ENCODE peak calls at places on chromosomes 4 and X, in nine cellular contexts. One of them, this sample, is unnamed.
A peak's percentile ranks its signal among the peaks of the same experiment; 100 is the strongest.

GRCh38 chr4:166657261-166657660 is 577.0 kb downstream of the SPOCK3 start:
- DNase-seq in lower lobe of right lung: no peak
- DNase-seq in choroid plexus epithelial cell: peak; percentile 30
- DNase-seq in heart left ventricle: no peak
- DNase-seq in osteocyte: no peak
- DNase-seq in esophagus squamous epithelium: no peak
- DNase-seq in progenitor cell of endocrine pancreas: no peak
- DNase-seq in tibial nerve: no peak
- DNase-seq in cardiac muscle cell: peak; percentile 37
- DNase-seq in this sample: no peak

GRCh38 chr4:133270021-133270570 is 121.0 kb downstream of the PCDH10 start:
- DNase-seq in lower lobe of right lung: no peak
- DNase-seq in choroid plexus epithelial cell: peak; percentile 10
- DNase-seq in heart left ventricle: no peak
- DNase-seq in osteocyte: no peak
- DNase-seq in esophagus squamous epithelium: no peak
- DNase-seq in progenitor cell of endocrine pancreas: no peak
- DNase-seq in tibial nerve: no peak
- DNase-seq in cardiac muscle cell: peak; percentile 5
- DNase-seq in this sample: no peak

GRCh38 chrX:74925210-74926088 is at the start of gene NEXMIF:
- DNase-seq in lower lobe of right lung: peak; percentile 46
- DNase-seq in choroid plexus epithelial cell: peak; percentile 15
- DNase-seq in heart left ventricle: peak; percentile 5
- DNase-seq in osteocyte: peak; percentile 83
- DNase-seq in esophagus squamous epithelium: no peak
- DNase-seq in progenitor cell of endocrine pancreas: peak; percentile 49
- DNase-seq in tibial nerve: no peak
- DNase-seq in cardiac muscle cell: peak; percentile 23
- DNase-seq in this sample: peak; percentile 22

GRCh38 chrX:10221651-10222050 is 64.9 kb downstream of the CLCN4 start:
- DNase-seq in lower lobe of right lung: no peak
- DNase-seq in choroid plexus epithelial cell: no peak
- DNase-seq in heart left ventricle: no peak
- DNase-seq in osteocyte: no peak
- DNase-seq in esophagus squamous epithelium: no peak
- DNase-seq in progenitor cell of endocrine pancreas: no peak
- DNase-seq in tibial nerve: no peak
- DNase-seq in cardiac muscle cell: no peak
- DNase-seq in this sample: no peak

GRCh38 chr4:176404591-176404990 is 84.8 kb downstream of the SPCS3 start:
- DNase-seq in lower lobe of right lung: no peak
- DNase-seq in choroid plexus epithelial cell: peak; percentile 73
- DNase-seq in heart left ventricle: no peak
- DNase-seq in osteocyte: no peak
- DNase-seq in esophagus squamous epithelium: no peak
- DNase-seq in progenitor cell of endocrine pancreas: no peak
- DNase-seq in tibial nerve: no peak
- DNase-seq in cardiac muscle cell: no peak
- DNase-seq in this sample: no peak

GRCh38 chr4:142365386-142365785 is 480.7 kb downstream of the INPP4B start:
- DNase-seq in lower lobe of right lung: no peak
- DNase-seq in choroid plexus epithelial cell: no peak
- DNase-seq in heart left ventricle: no peak
- DNase-seq in osteocyte: no peak
- DNase-seq in esophagus squamous epithelium: no peak
- DNase-seq in progenitor cell of endocrine pancreas: no peak
- DNase-seq in tibial nerve: no peak
- DNase-seq in cardiac muscle cell: no peak
- DNase-seq in this sample: no peak

GRCh38 chr4:100906973-100907372 is 389.2 kb upstream of the EMCN start:
- DNase-seq in lower lobe of right lung: no peak
- DNase-seq in choroid plexus epithelial cell: no peak
- DNase-seq in heart left ventricle: no peak
- DNase-seq in osteocyte: no peak
- DNase-seq in esophagus squamous epithelium: no peak
- DNase-seq in progenitor cell of endocrine pancreas: no peak
- DNase-seq in tibial nerve: no peak
- DNase-seq in cardiac muscle cell: no peak
- DNase-seq in this sample: no peak

GRCh38 chrX:73876897-73877296 is 313.9 kb downstream of the CHIC1 start:
- DNase-seq in lower lobe of right lung: no peak
- DNase-seq in choroid plexus epithelial cell: no peak
- DNase-seq in heart left ventricle: no peak
- DNase-seq in osteocyte: no peak
- DNase-seq in esophagus squamous epithelium: no peak
- DNase-seq in progenitor cell of endocrine pancreas: no peak
- DNase-seq in tibial nerve: no peak
- DNase-seq in cardiac muscle cell: no peak
- DNase-seq in this sample: no peak

GRCh38 chrX:63934160-63934559 is 149.1 kb upstream of the ARHGEF9 start:
- DNase-seq in lower lobe of right lung: no peak
- DNase-seq in choroid plexus epithelial cell: no peak
- DNase-seq in heart left ventricle: no peak
- DNase-seq in osteocyte: no peak
- DNase-seq in esophagus squamous epithelium: no peak
- DNase-seq in progenitor cell of endocrine pancreas: no peak
- DNase-seq in tibial nerve: no peak
- DNase-seq in cardiac muscle cell: no peak
- DNase-seq in this sample: no peak

GRCh38 chrX:70664726-70665125 is 220.1 kb downstream of the DLG3 start:
- DNase-seq in lower lobe of right lung: no peak
- DNase-seq in choroid plexus epithelial cell: peak; percentile 53
- DNase-seq in heart left ventricle: no peak
- DNase-seq in osteocyte: no peak
- DNase-seq in esophagus squamous epithelium: no peak
- DNase-seq in progenitor cell of endocrine pancreas: no peak
- DNase-seq in tibial nerve: no peak
- DNase-seq in cardiac muscle cell: peak; percentile 40
- DNase-seq in this sample: no peak

GRCh38 chrX:25013593-25014365 is 2.0 kb downstream of the ARX start:
- DNase-seq in lower lobe of right lung: no peak
- DNase-seq in choroid plexus epithelial cell: no peak
- DNase-seq in heart left ventricle: no peak
- DNase-seq in osteocyte: no peak
- DNase-seq in esophagus squamous epithelium: no peak
- DNase-seq in progenitor cell of endocrine pancreas: no peak
- DNase-seq in tibial nerve: no peak
- DNase-seq in cardiac muscle cell: no peak
- DNase-seq in this sample: no peak

GRCh38 chr4:22129454-22130075 is 181.0 kb upstream of the KCNIP4 start:
- DNase-seq in lower lobe of right lung: no peak
- DNase-seq in choroid plexus epithelial cell: peak; percentile 47
- DNase-seq in heart left ventricle: no peak
- DNase-seq in osteocyte: no peak
- DNase-seq in esophagus squamous epithelium: no peak
- DNase-seq in progenitor cell of endocrine pancreas: no peak
- DNase-seq in tibial nerve: no peak
- DNase-seq in cardiac muscle cell: peak; percentile 63
- DNase-seq in this sample: no peak

GRCh38 chrX:40244980-40245379 is 147.2 kb upstream of the BCOR start:
- DNase-seq in lower lobe of right lung: no peak
- DNase-seq in choroid plexus epithelial cell: peak; percentile 76
- DNase-seq in heart left ventricle: no peak
- DNase-seq in osteocyte: no peak
- DNase-seq in esophagus squamous epithelium: no peak
- DNase-seq in progenitor cell of endocrine pancreas: no peak
- DNase-seq in tibial nerve: no peak
- DNase-seq in cardiac muscle cell: peak; percentile 82
- DNase-seq in this sample: no peak

GRCh38 chrX:47080915-47081236 is 2.6 kb downstream of the RGN start:
- DNase-seq in lower lobe of right lung: no peak
- DNase-seq in choroid plexus epithelial cell: no peak
- DNase-seq in heart left ventricle: no peak
- DNase-seq in osteocyte: no peak
- DNase-seq in esophagus squamous epithelium: no peak
- DNase-seq in progenitor cell of endocrine pancreas: no peak
- DNase-seq in tibial nerve: no peak
- DNase-seq in cardiac muscle cell: no peak
- DNase-seq in this sample: no peak

GRCh38 chrX:43008356-43008755 is 230.4 kb upstream of the PPP1R2C start:
- DNase-seq in lower lobe of right lung: no peak
- DNase-seq in choroid plexus epithelial cell: no peak
- DNase-seq in heart left ventricle: no peak
- DNase-seq in osteocyte: no peak
- DNase-seq in esophagus squamous epithelium: no peak
- DNase-seq in progenitor cell of endocrine pancreas: no peak
- DNase-seq in tibial nerve: no peak
- DNase-seq in cardiac muscle cell: no peak
- DNase-seq in this sample: no peak

GRCh38 chr4:87053802-87054767 is 119.3 kb downstream of the AFF1 start:
- DNase-seq in lower lobe of right lung: no peak
- DNase-seq in choroid plexus epithelial cell: no peak
- DNase-seq in heart left ventricle: no peak
- DNase-seq in osteocyte: no peak
- DNase-seq in esophagus squamous epithelium: no peak
- DNase-seq in progenitor cell of endocrine pancreas: no peak
- DNase-seq in tibial nerve: no peak
- DNase-seq in cardiac muscle cell: no peak
- DNase-seq in this sample: no peak

GRCh38 chr4:133156096-133156495 is 7.0 kb downstream of the PCDH10 start:
- DNase-seq in lower lobe of right lung: no peak
- DNase-seq in choroid plexus epithelial cell: no peak
- DNase-seq in heart left ventricle: no peak
- DNase-seq in osteocyte: no peak
- DNase-seq in esophagus squamous epithelium: no peak
- DNase-seq in progenitor cell of endocrine pancreas: no peak
- DNase-seq in tibial nerve: no peak
- DNase-seq in cardiac muscle cell: no peak
- DNase-seq in this sample: no peak

GRCh38 chr4:54668031-54668611 is 10.4 kb downstream of the KIT start:
- DNase-seq in lower lobe of right lung: no peak
- DNase-seq in choroid plexus epithelial cell: no peak
- DNase-seq in heart left ventricle: no peak
- DNase-seq in osteocyte: no peak
- DNase-seq in esophagus squamous epithelium: no peak
- DNase-seq in progenitor cell of endocrine pancreas: no peak
- DNase-seq in tibial nerve: no peak
- DNase-seq in cardiac muscle cell: no peak
- DNase-seq in this sample: no peak

GRCh38 chr4:54664400-54664799 is 6.6 kb downstream of the KIT start:
- DNase-seq in lower lobe of right lung: no peak
- DNase-seq in choroid plexus epithelial cell: no peak
- DNase-seq in heart left ventricle: no peak
- DNase-seq in osteocyte: no peak
- DNase-seq in esophagus squamous epithelium: no peak
- DNase-seq in progenitor cell of endocrine pancreas: no peak
- DNase-seq in tibial nerve: no peak
- DNase-seq in cardiac muscle cell: no peak
- DNase-seq in this sample: no peak

DNA sequence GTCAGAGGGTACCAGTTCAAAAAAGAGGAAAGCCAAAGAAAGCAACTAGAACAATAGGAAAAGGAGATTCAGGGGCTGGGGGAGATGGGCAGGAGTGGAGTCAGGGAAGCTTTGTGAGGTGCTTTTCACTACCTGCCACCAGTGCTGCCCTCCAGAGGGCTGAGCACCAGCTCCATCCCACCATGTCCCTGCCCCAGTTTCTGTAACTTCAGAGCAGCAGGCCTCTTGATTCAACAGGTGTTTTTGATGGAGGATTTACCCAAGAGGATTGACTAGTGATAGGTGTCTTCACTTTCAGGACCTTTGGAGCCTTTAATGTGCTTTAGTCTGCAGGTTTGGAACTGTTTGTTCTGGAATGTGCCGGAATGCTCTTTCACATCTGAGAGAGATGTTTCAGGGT is 12.1 kb downstream of the KIT start:
- DNase-seq in lower lobe of right lung: no peak
- DNase-seq in choroid plexus epithelial cell: no peak
- DNase-seq in heart left ventricle: no peak
- DNase-seq in osteocyte: no peak
- DNase-seq in esophagus squamous epithelium: no peak
- DNase-seq in progenitor cell of endocrine pancreas: no peak
- DNase-seq in tibial nerve: no peak
- DNase-seq in cardiac muscle cell: no peak
- DNase-seq in this sample: no peak
- TF ChIP-seq CTCF in lower lobe of right lung: no peak
- TF ChIP-seq CTCF in choroid plexus epithelial cell: no peak
- TF ChIP-seq CTCF in heart left ventricle: no peak
- TF ChIP-seq CTCF in osteocyte: no peak
- TF ChIP-seq CTCF in esophagus squamous epithelium: no peak
- TF ChIP-seq CTCF in progenitor cell of endocrine pancreas: peak; percentile 8
- TF ChIP-seq CTCF in tibial nerve: no peak
- TF ChIP-seq CTCF in cardiac muscle cell: no peak
- TF ChIP-seq CTCF in this sample: no peak

DNA sequence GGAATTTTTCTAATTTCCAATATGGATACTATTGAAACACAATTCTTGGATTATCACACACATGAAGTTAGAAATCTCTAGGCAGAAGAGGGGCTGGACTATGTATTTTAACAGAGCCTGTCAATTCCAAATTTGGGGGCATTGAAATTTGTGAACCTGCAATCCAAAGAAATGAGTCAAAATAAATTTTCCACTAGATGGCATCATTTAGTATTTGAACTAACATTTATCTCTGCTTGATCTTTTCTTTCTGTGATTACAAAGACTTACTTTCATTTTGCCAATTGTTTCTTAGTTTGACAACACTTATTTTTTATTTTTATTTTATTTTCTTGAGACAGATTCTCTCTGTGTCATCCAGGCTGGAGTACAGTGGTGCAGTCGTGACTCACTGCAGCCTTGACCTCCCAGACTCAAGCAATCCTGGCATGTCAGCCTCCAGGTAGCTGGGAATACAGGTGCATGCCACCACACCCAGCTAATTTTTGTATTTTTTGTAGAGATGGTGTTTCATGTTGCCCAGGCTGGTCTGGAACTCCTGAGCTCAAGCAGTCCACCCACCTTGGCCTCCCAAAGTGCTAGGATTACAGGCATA is 2.7 kb upstream of the PYURF start:
- DNase-seq in lower lobe of right lung: no peak
- DNase-seq in choroid plexus epithelial cell: peak; percentile 31
- DNase-seq in heart left ventricle: no peak
- DNase-seq in osteocyte: no peak
- DNase-seq in esophagus squamous epithelium: no peak
- DNase-seq in progenitor cell of endocrine pancreas: no peak
- DNase-seq in tibial nerve: no peak
- DNase-seq in cardiac muscle cell: no peak
- DNase-seq in this sample: no peak
- TF ChIP-seq CTCF in lower lobe of right lung: peak; percentile 32
- TF ChIP-seq CTCF in choroid plexus epithelial cell: peak; percentile 39
- TF ChIP-seq CTCF in heart left ventricle: peak; percentile 47
- TF ChIP-seq CTCF in osteocyte: peak; percentile 56
- TF ChIP-seq CTCF in esophagus squamous epithelium: peak; percentile 33
- TF ChIP-seq CTCF in progenitor cell of endocrine pancreas: peak; percentile 29
- TF ChIP-seq CTCF in tibial nerve: no peak
- TF ChIP-seq CTCF in cardiac muscle cell: no peak
- TF ChIP-seq CTCF in this sample: peak; percentile 41

GRCh38 chr4:122205687-122206086 is 53.6 kb downstream of the BLTP1 start:
- DNase-seq in lower lobe of right lung: no peak
- DNase-seq in choroid plexus epithelial cell: no peak
- DNase-seq in heart left ventricle: no peak
- DNase-seq in osteocyte: no peak
- DNase-seq in esophagus squamous epithelium: no peak
- DNase-seq in progenitor cell of endocrine pancreas: no peak
- DNase-seq in tibial nerve: no peak
- DNase-seq in cardiac muscle cell: no peak
- DNase-seq in this sample: no peak
- TF ChIP-seq CTCF in lower lobe of right lung: no peak
- TF ChIP-seq CTCF in choroid plexus epithelial cell: no peak
- TF ChIP-seq CTCF in heart left ventricle: no peak
- TF ChIP-seq CTCF in osteocyte: no peak
- TF ChIP-seq CTCF in esophagus squamous epithelium: no peak
- TF ChIP-seq CTCF in progenitor cell of endocrine pancreas: no peak
- TF ChIP-seq CTCF in tibial nerve: no peak
- TF ChIP-seq CTCF in cardiac muscle cell: no peak
- TF ChIP-seq CTCF in this sample: peak; percentile 24

GRCh38 chr4:84965558-84966381 is 720 bp downstream of the WDFY3 start:
- DNase-seq in lower lobe of right lung: peak; percentile 68
- DNase-seq in choroid plexus epithelial cell: peak; percentile 29
- DNase-seq in heart left ventricle: peak; percentile 46
- DNase-seq in osteocyte: peak; percentile 86
- DNase-seq in esophagus squamous epithelium: no peak
- DNase-seq in progenitor cell of endocrine pancreas: peak; percentile 59
- DNase-seq in tibial nerve: no peak
- DNase-seq in cardiac muscle cell: peak; percentile 42
- DNase-seq in this sample: peak; percentile 30
- TF ChIP-seq CTCF in lower lobe of right lung: no peak
- TF ChIP-seq CTCF in choroid plexus epithelial cell: no peak
- TF ChIP-seq CTCF in heart left ventricle: peak; percentile 28
- TF ChIP-seq CTCF in osteocyte: peak; percentile 30
- TF ChIP-seq CTCF in esophagus squamous epithelium: no peak
- TF ChIP-seq CTCF in progenitor cell of endocrine pancreas: peak; percentile 46
- TF ChIP-seq CTCF in tibial nerve: peak; percentile 9
- TF ChIP-seq CTCF in cardiac muscle cell: no peak
- TF ChIP-seq CTCF in this sample: no peak